ENCODE peak calls at places on chromosomes 5 and 9, in six cellular contexts. One of them, this sample, is unnamed.

GRCh38 chr9:133534346-133535284 is at the start of gene ADAMTSL2:
- DNase-seq in H1: no peak
- DNase-seq in GM12878: no peak
- DNase-seq in K562: no peak
- DNase-seq in HepG2: peak; percentile 73
- DNase-seq in SK-N-SH: peak; percentile 90
- DNase-seq in this sample: no peak

GRCh38 chr5:61168951-61169350 is 6.7 kb upstream of the SMIM15 start:
- DNase-seq in H1: no peak
- DNase-seq in GM12878: no peak
- DNase-seq in K562: no peak
- DNase-seq in HepG2: no peak
- DNase-seq in SK-N-SH: no peak
- DNase-seq in this sample: no peak

GRCh38 chr5:140182803-140183367 is 7.9 kb downstream of the CYSTM1 start:
- DNase-seq in H1: no peak
- DNase-seq in GM12878: no peak
- DNase-seq in K562: peak; percentile 44
- DNase-seq in HepG2: no peak
- DNase-seq in SK-N-SH: no peak
- DNase-seq in this sample: no peak

GRCh38 chr5:160457255-160457654 is 35.6 kb downstream of the PTTG1 start:
- DNase-seq in H1: no peak
- DNase-seq in GM12878: no peak
- DNase-seq in K562: no peak
- DNase-seq in HepG2: no peak
- DNase-seq in SK-N-SH: no peak
- DNase-seq in this sample: no peak

GRCh38 chr9:126342621-126343031 is 16.0 kb downstream of the MVB12B start:
- DNase-seq in H1: no peak
- DNase-seq in GM12878: no peak
- DNase-seq in K562: no peak
- DNase-seq in HepG2: peak; percentile 46
- DNase-seq in SK-N-SH: no peak
- DNase-seq in this sample: no peak

GRCh38 chr5:31346896-31347557 is 153.5 kb downstream of the CDH6 start:
- DNase-seq in H1: no peak
- DNase-seq in GM12878: no peak
- DNase-seq in K562: no peak
- DNase-seq in HepG2: no peak
- DNase-seq in SK-N-SH: no peak
- DNase-seq in this sample: no peak

GRCh38 chr5:112174959-112175594 is 244.0 kb downstream of the EPB41L4A start:
- DNase-seq in H1: no peak
- DNase-seq in GM12878: no peak
- DNase-seq in K562: peak; percentile 60
- DNase-seq in HepG2: peak; percentile 18
- DNase-seq in SK-N-SH: peak; percentile 67
- DNase-seq in this sample: no peak

GRCh38 chr5:54778783-54779182 is 206.6 kb downstream of the ESM1 start:
- DNase-seq in H1: no peak
- DNase-seq in GM12878: no peak
- DNase-seq in K562: no peak
- DNase-seq in HepG2: no peak
- DNase-seq in SK-N-SH: no peak
- DNase-seq in this sample: no peak

DNA sequence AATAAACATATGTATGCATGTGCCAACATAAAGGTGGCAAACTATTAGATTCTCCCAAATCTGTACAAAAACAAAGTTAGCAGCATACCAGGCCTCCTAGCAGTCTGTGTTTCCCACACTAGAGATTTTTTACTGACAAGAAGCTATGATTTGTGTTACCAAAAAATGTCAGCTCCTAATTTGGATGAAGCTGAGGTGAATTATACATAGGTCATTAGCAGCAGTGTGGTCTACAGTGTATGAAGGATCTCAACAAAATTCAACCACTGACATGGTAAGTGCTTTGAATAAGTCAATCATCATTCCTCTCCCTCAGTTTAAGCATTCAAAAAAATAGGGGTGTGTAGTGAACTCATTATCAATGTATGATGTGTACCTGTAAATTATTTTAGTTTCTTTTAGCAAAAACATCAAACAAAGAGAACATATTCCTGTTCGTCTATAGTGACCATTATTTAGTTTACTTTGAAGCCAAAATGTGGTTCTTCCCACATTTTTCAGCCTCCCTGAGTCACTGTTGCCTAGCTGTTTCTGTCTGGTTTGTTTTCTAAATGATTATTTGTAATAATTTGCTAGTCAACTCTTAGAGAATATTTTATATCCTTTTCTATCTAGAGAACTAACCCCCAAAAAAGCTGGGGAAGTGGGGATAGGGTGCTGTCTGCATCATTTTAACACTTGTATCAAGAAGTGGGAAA is 52.1 kb upstream of the RGMB start:
- DNase-seq in H1: no peak
- DNase-seq in GM12878: no peak
- DNase-seq in K562: no peak
- DNase-seq in HepG2: no peak
- DNase-seq in SK-N-SH: no peak
- DNase-seq in this sample: no peak
- TF ChIP-seq GABPA in H1: no peak
- TF ChIP-seq GABPA in GM12878: no peak
- TF ChIP-seq GABPA in K562: no peak
- TF ChIP-seq GABPA in HepG2: no peak
- TF ChIP-seq GABPA in SK-N-SH: no peak
- TF ChIP-seq GABPA in this sample: no peak

GRCh38 chr5:150075233-150075632 is 11.1 kb downstream of the CSF1R start:
- DNase-seq in H1: no peak
- DNase-seq in GM12878: no peak
- DNase-seq in K562: no peak
- DNase-seq in HepG2: no peak
- DNase-seq in SK-N-SH: peak; percentile 2
- DNase-seq in this sample: no peak
- H3K4me3 ChIP-seq in H1: no peak overlapping the region
- H3K4me3 ChIP-seq in GM12878: no peak overlapping the region
- H3K4me3 ChIP-seq in K562: no peak overlapping the region
- H3K4me3 ChIP-seq in HepG2: no peak overlapping the region
- H3K4me3 ChIP-seq in SK-N-SH: no peak overlapping the region
- H3K4me3 ChIP-seq in this sample: no peak overlapping the region

GRCh38 chr9:119859128-119859527 is 489.9 kb upstream of the BRINP1 start:
- DNase-seq in H1: no peak
- DNase-seq in GM12878: no peak
- DNase-seq in K562: no peak
- DNase-seq in HepG2: no peak
- DNase-seq in SK-N-SH: no peak
- DNase-seq in this sample: no peak

DNA sequence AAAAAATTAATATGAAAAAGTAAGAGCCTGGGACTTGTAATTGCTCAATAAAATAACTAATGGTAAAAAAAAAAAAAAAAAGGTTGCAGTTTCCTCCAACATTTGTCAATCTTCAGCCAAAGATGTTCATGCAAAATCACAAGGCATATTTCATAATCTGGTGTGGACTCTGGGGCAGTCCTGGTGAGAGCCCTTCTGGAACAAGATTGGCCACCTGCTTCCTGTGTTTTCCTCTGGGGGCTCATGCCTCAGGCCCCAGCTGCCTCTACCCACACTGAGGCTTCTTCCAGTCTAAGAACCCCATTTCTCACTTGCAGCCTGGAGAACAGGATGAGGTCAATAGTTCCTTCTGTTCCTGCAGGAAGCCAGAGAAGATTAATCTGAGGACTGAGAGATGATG is 492.6 kb upstream of the BRINP1 start:
- DNase-seq in H1: no peak
- DNase-seq in GM12878: no peak
- DNase-seq in K562: no peak
- DNase-seq in HepG2: no peak
- DNase-seq in SK-N-SH: no peak
- DNase-seq in this sample: no peak
- TF ChIP-seq GABPA in H1: no peak
- TF ChIP-seq GABPA in GM12878: no peak
- TF ChIP-seq GABPA in K562: no peak
- TF ChIP-seq GABPA in HepG2: no peak
- TF ChIP-seq GABPA in SK-N-SH: no peak
- TF ChIP-seq GABPA in this sample: no peak

GRCh38 chr5:154806176-154806575 is 44.2 kb downstream of the FAXDC2 start:
- DNase-seq in H1: no peak
- DNase-seq in GM12878: no peak
- DNase-seq in K562: no peak
- DNase-seq in HepG2: no peak
- DNase-seq in SK-N-SH: no peak
- DNase-seq in this sample: no peak

GRCh38 chr5:154797762-154798161 is 42.6 kb downstream of the LARP1 start:
- DNase-seq in H1: no peak
- DNase-seq in GM12878: no peak
- DNase-seq in K562: no peak
- DNase-seq in HepG2: no peak
- DNase-seq in SK-N-SH: no peak
- DNase-seq in this sample: no peak

GRCh38 chr5:154801083-154801482 is 45.9 kb downstream of the LARP1 start:
- DNase-seq in H1: no peak
- DNase-seq in GM12878: no peak
- DNase-seq in K562: no peak
- DNase-seq in HepG2: no peak
- DNase-seq in SK-N-SH: no peak
- DNase-seq in this sample: no peak

GRCh38 chr5:154800582-154800981 is 45.4 kb downstream of the LARP1 start:
- DNase-seq in H1: no peak
- DNase-seq in GM12878: no peak
- DNase-seq in K562: no peak
- DNase-seq in HepG2: peak; percentile 76
- DNase-seq in SK-N-SH: no peak
- DNase-seq in this sample: no peak

DNA sequence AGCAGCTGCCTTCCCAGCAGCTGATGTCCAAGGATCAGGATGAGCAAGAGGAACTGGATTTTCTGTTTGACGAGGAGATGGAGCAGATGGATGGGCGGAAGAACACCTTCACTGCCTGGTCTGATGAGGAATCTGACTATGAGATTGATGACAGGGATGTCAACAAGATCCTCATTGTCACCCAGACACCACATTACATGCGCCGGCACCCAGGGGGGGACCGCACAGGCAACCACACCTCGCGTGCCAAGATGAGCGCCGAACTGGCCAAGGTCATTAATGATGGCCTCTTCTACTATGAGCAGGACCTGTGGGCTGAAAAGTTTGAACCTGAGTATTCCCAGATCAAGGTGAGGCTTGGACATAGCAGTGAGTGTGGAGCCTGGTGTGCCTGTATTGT is 46.9 kb downstream of the LARP1 start:
- DNase-seq in H1: no peak
- DNase-seq in GM12878: no peak
- DNase-seq in K562: no peak
- DNase-seq in HepG2: no peak
- DNase-seq in SK-N-SH: no peak
- DNase-seq in this sample: no peak
- H3K4me3 ChIP-seq in H1: no peak overlapping the region
- H3K4me3 ChIP-seq in GM12878: no peak overlapping the region
- H3K4me3 ChIP-seq in K562: no peak overlapping the region
- H3K4me3 ChIP-seq in HepG2: no peak overlapping the region
- H3K4me3 ChIP-seq in SK-N-SH: no peak overlapping the region
- H3K4me3 ChIP-seq in this sample: no peak overlapping the region

GRCh38 chr9:113317777-113318176 is 14.6 kb upstream of the RNF183 start:
- DNase-seq in H1: no peak
- DNase-seq in GM12878: no peak
- DNase-seq in K562: no peak
- DNase-seq in HepG2: peak; percentile 9
- DNase-seq in SK-N-SH: no peak
- DNase-seq in this sample: no peak
- TF ChIP-seq GABPA in H1: no peak
- TF ChIP-seq GABPA in GM12878: no peak
- TF ChIP-seq GABPA in K562: no peak
- TF ChIP-seq GABPA in HepG2: no peak
- TF ChIP-seq GABPA in SK-N-SH: no peak
- TF ChIP-seq GABPA in this sample: no peak

GRCh38 chr9:121841771-121842611 is 190.6 kb downstream of the DAB2IP start:
- DNase-seq in H1: no peak
- DNase-seq in GM12878: no peak
- DNase-seq in K562: no peak
- DNase-seq in HepG2: no peak
- DNase-seq in SK-N-SH: no peak
- DNase-seq in this sample: peak; percentile 6

GRCh38 chr9:121844562-121844961 is 193.1 kb downstream of the DAB2IP start:
- DNase-seq in H1: no peak
- DNase-seq in GM12878: no peak
- DNase-seq in K562: no peak
- DNase-seq in HepG2: no peak
- DNase-seq in SK-N-SH: no peak
- DNase-seq in this sample: no peak

GRCh38 chr9:121842612-121842978 is 191.2 kb downstream of the DAB2IP start:
- DNase-seq in H1: no peak
- DNase-seq in GM12878: no peak
- DNase-seq in K562: no peak
- DNase-seq in HepG2: peak; percentile 15
- DNase-seq in SK-N-SH: no peak
- DNase-seq in this sample: no peak

GRCh38 chr9:121840838-121841760 is 189.7 kb downstream of the DAB2IP start:
- DNase-seq in H1: no peak
- DNase-seq in GM12878: no peak
- DNase-seq in K562: no peak
- DNase-seq in HepG2: no peak
- DNase-seq in SK-N-SH: no peak
- DNase-seq in this sample: peak; percentile 42

DNA sequence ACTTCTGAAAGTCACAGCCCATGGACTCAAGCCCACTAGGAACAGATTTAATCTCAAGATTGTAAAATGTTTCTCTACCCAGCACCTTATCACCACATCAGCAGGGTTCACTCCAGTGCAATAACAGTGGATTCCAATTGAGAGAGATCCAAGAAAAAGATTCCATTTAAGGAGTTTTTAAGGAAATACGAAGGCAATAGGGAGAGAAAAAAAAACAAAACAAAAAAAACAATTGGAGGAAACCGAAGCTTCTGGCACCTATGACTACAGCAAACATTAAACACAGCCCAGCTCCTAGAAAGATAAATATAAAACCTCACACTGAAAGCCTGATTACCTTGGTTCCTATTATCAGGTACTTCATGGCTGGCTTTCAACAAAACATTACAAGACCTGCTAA is 192.7 kb downstream of the DAB2IP start:
- DNase-seq in H1: no peak
- DNase-seq in GM12878: no peak
- DNase-seq in K562: no peak
- DNase-seq in HepG2: no peak
- DNase-seq in SK-N-SH: no peak
- DNase-seq in this sample: no peak
- H3K4me3 ChIP-seq in H1: no peak overlapping the region
- H3K4me3 ChIP-seq in GM12878: no peak overlapping the region
- H3K4me3 ChIP-seq in K562: no peak overlapping the region
- H3K4me3 ChIP-seq in HepG2: no peak overlapping the region
- H3K4me3 ChIP-seq in SK-N-SH: no peak overlapping the region
- H3K4me3 ChIP-seq in this sample: no peak overlapping the region

GRCh38 chr5:79135790-79136553 is 24.4 kb downstream of the BHMT start:
- DNase-seq in H1: no peak
- DNase-seq in GM12878: no peak
- DNase-seq in K562: no peak
- DNase-seq in HepG2: no peak
- DNase-seq in SK-N-SH: no peak
- DNase-seq in this sample: no peak
- TF ChIP-seq GABPA in H1: no peak
- TF ChIP-seq GABPA in GM12878: no peak
- TF ChIP-seq GABPA in K562: no peak
- TF ChIP-seq GABPA in HepG2: no peak
- TF ChIP-seq GABPA in SK-N-SH: no peak
- TF ChIP-seq GABPA in this sample: no peak